ENCODE peak calls at places on chromosomes 5 and 9, in nine cellular contexts. M is memory B cell; L is AG10803; H is DMS153; P is cardiac fibroblast; K is stimulated activated CD4-positive, alpha-beta T cell treated with anti-CD3 and anti-CD28 coated beads, Interleukin-2, amount 100 ng/mL, for 48 hours; U is NCI-H1436; V is naive B cell; J is AG08395. F is an unnamed sample.

GRCh38 chr9:93058357-93059096 is at the start of gene SUSD3:
- DNase-seq in P (peak), J (peak), L (no peak), V (peak), U (peak), K (peak), M (peak), H (peak), F (peak)

GRCh38 chr5:113061851-113062631 is 85.4 kb downstream of the DCP2 start:
- DNase-seq in L (peak), P (peak), U (no peak), K (no peak), M (no peak), J (peak), H (no peak), V (no peak), F (peak)

GRCh38 chr5:134503937-134504437 is 21.5 kb upstream of the JADE2 start:
- DNase-seq in J (peak), L (peak), M (no peak), H (no peak), K (no peak), U (no peak), P (no peak), V (no peak), F (peak)

GRCh38 chr5:177483994-177484901 is 10.8 kb upstream of the DBN1 start:
- DNase-seq in U (no peak), K (no peak), J (no peak), V (no peak), H (no peak), L (no peak), M (no peak), P (no peak), F (peak)

GRCh38 chr5:106412606-106413005 is 1258.1 kb downstream of the EFNA5 start:
- DNase-seq in U (no peak), L (no peak), J (no peak), P (no peak), M (no peak), H (no peak), V (no peak), K (no peak), F (no peak)

GRCh38 chr5:177389368-177390169 is 5.3 kb downstream of the SLC34A1 start:
- DNase-seq in H (no peak), L (peak), M (no peak), U (no peak), K (peak), J (peak), P (peak), V (no peak), F (peak)

GRCh38 chr5:115109388-115109787 is 60.3 kb downstream of the TRIM36 start:
- DNase-seq in J (no peak), U (no peak), V (no peak), H (no peak), K (no peak), L (no peak), P (no peak), M (no peak), F (no peak)

GRCh38 chr5:130333089-130333488 is 428.8 kb downstream of the CHSY3 start:
- DNase-seq in L (peak), H (no peak), J (peak), U (no peak), M (no peak), P (peak), K (no peak), V (no peak), F (peak)